ENCODE peak calls at places on chromosomes 12 and 14, in ten cellular contexts. A, V, E, M, H, C, K, L, R and B are unnamed samples. For H3K9me3, the result is how much of the 10 kb centered on the place peaks cover.

GRCh38 chr14:89658977-89659670 is 242.1 kb upstream of the FOXN3 start:
- DNase-seq in A (no peak), V (no peak), E (no peak), M (no peak), H (no peak), C (no peak), K (no peak), L (no peak), R (no peak), B (no peak)

GRCh38 chr14:99566009-99566389 is 38.0 kb downstream of the CCDC85C start:
- DNase-seq in A (no peak), V (no peak), E (no peak), M (peak), H (no peak), C (no peak), K (no peak), L (no peak), R (no peak), B (no peak)

GRCh38 chr12:122947352-122947792 is 18.9 kb downstream of the ABCB9 start:
- DNase-seq in A (no peak), V (no peak), E (no peak), M (no peak), H (no peak), C (no peak), K (no peak), L (peak), R (no peak), B (no peak)

GRCh38 chr14:102155150-102155549 is 15.5 kb downstream of the WDR20 start:
- DNase-seq in A (peak), V (no peak), E (no peak), M (no peak), H (no peak), C (no peak), K (no peak), L (no peak), R (no peak), B (no peak)

GRCh38 chr12:108332791-108333382 is 6.2 kb downstream of the CMKLR1 start:
- DNase-seq in A (no peak), V (peak), E (peak), M (peak), H (no peak), C (no peak), K (no peak), L (peak), R (no peak), B (no peak)

GRCh38 chr14:96824283-96824682 is 27.1 kb downstream of the VRK1 start:
- DNase-seq in A (peak), V (no peak), E (no peak), M (peak), H (no peak), C (no peak), K (no peak), L (no peak), R (no peak), B (no peak)

GRCh38 chr12:57124259-57124877 is 3.9 kb upstream of the LRP1 start:
- DNase-seq in A (peak), V (no peak), E (no peak), M (peak), H (peak), C (no peak), K (peak), L (peak), R (peak), B (peak)

GRCh38 chr14:80714489-80714888 is 227.0 kb downstream of the CEP128 start:
- DNase-seq in A (no peak), V (no peak), E (no peak), M (no peak), H (no peak), C (no peak), K (no peak), L (no peak), R (no peak), B (no peak)

GRCh38 chr12:48925218-48925871 is at the start of gene FKBP11:
- DNase-seq in A (peak), V (no peak), E (peak), M (no peak), H (peak), C (no peak), K (peak), L (peak), R (peak), B (peak)

GRCh38 chr14:55845963-55846851 is 266.2 kb downstream of the KTN1 start:
- DNase-seq in A (no peak), V (no peak), E (no peak), M (no peak), H (no peak), C (no peak), K (no peak), L (no peak), R (no peak), B (no peak)

GRCh38 chr12:95134085-95134484 is 60.7 kb upstream of the NR2C1 start:
- DNase-seq in A (no peak), V (no peak), E (no peak), M (no peak), H (no peak), C (no peak), K (no peak), L (no peak), R (no peak), B (no peak)

GRCh38 chr12:15130521-15130920 is 90.7 kb downstream of the RERG start:
- DNase-seq in A (no peak), V (no peak), E (no peak), M (no peak), H (no peak), C (no peak), K (no peak), L (no peak), R (no peak), B (no peak)

GRCh38 chr12:125824276-125824675 is 759.0 kb downstream of the AACS start:
- DNase-seq in A (no peak), V (no peak), E (no peak), M (no peak), H (no peak), C (no peak), K (no peak), L (no peak), R (no peak), B (no peak)
- H3K9me3 ChIP-seq in A (under half), V (under half), E (under half), M (under half), H (under half), C (under half), K (under half), L (under half), R (under half), B (under half)

DNA sequence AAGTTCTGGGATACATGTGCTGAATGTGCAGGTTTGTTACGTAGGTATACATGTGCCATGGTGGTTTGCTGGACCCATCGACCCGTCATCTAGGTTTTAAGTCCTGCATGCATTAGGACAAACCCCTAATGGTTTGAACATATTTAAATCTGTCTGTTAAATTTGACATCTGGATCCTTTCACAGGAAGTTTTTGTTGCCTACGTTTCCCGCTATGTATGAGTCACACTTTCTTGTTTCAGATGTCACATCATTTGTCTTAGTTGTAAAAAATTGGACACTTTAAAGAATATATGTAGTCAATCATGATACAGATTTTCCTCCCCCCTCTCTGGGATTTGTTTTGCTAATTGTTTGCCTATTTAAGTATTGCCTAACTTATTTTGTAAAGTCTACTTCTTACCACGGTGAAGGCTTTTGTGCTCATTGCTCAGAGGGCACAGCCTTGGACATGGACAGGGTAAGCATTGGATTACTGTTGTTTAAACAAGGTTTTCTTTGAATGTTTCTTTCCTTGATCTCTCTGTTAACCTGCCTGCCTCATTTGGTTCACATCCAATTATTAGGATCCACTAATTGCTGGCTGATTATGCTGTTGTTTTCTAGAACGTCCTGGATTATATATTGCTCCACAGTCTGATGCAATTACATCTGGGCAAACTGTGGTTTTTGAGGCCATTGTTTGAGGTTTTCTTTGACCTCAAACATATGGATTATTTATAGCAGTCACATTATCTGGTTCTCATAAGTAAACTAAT is 1441.4 kb downstream of the AACS start:
- DNase-seq in A (no peak), V (no peak), E (no peak), M (no peak), H (no peak), C (no peak), K (no peak), L (no peak), R (no peak), B (no peak)
- H3K9me3 ChIP-seq in A (under half), V (under half), E (under half), M (under half), H (under half), C (under half), K (under half), L (under half), R (under half), B (under half)

DNA sequence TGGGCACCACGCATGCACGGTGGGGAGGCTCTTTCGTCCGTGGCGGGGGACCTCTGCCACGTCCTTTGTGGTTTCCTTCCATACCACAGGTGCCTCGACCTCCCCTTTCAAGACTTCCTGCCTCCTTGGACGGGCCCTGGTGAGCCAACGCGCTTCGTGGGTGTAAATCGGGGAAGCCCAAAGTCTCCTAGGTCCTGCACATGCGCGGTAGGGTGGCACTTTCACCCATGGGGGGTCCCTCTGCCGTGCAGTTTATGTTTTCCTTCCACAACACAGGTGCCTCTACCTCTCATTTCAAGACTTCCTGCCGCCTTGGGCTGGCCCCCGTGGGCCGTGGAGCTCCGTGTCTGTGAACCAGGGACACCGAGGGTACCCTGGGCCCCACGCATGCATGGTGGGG is 349.7 kb downstream of the ALG10 start:
- DNase-seq in A (no peak), V (no peak), E (no peak), M (no peak), H (no peak), C (no peak), K (no peak), L (no peak), R (no peak), B (no peak)
- H3K9me3 ChIP-seq in A (under half), V (under half), E (under half), M (under half), H (half or more), C (under half), K (under half), L (half or more), R (under half), B (under half)

GRCh38 chr12:93214523-93215289 is 163.0 kb upstream of the NUDT4 start:
- DNase-seq in A (no peak), V (no peak), E (no peak), M (no peak), H (no peak), C (no peak), K (no peak), L (no peak), R (no peak), B (no peak)
- H3K9me3 ChIP-seq in A (under half), V (under half), E (under half), M (under half), H (under half), C (under half), K (under half), L (under half), R (under half), B (under half)